ENCODE peak calls at places on chromosomes 1 and 21, in seven cellular contexts. B is AG09319; G is activated naive CD8-positive, alpha-beta T cell treated with anti-CD3 and anti-CD28 coated beads, Interleukin-2, amount 50 U/mL, for 24 hours; J is stimulated activated CD4-positive, alpha-beta T cell treated with anti-CD3 and anti-CD28 coated beads, Interleukin-4, amount 100 ng/mL, for 1 hour; M is stimulated activated naive CD4-positive, alpha-beta T cell; U is amniotic stem cell; Y is dorsolateral prefrontal cortex. D is an unnamed sample.

GRCh38 chr21:43369124-43369523 is 57.8 kb downstream of the SIK1 start:
- DNase-seq in B (no peak), G (no peak), J (no peak), M (no peak), U (no peak), Y (peak; percentile 44), D (no peak)

GRCh38 chr21:45289655-45290515 is 2.2 kb upstream of the POFUT2 start:
- DNase-seq in B (no peak), G (no peak), J (no peak), M (no peak), U (no peak), Y (no peak), D (no peak)

GRCh38 chr1:108082006-108082405 is 117.0 kb upstream of the VAV3 start:
- DNase-seq in B (no peak), G (no peak), J (no peak), M (no peak), U (no peak), Y (no peak), D (no peak)

GRCh38 chr21:45887788-45888187 is 93.8 kb upstream of the COL6A1 start:
- DNase-seq in B (no peak), G (no peak), J (no peak), M (no peak), U (no peak), Y (no peak), D (no peak)

GRCh38 chr1:180912211-180912800 is 391 bp upstream of the KIAA1614 start:
- DNase-seq in B (no peak), G (no peak), J (no peak), M (no peak), U (no peak), Y (peak; percentile 22), D (peak; percentile 48)

GRCh38 chr1:197437891-197438853 is 170.1 kb downstream of the CRB1 start:
- DNase-seq in B (no peak), G (no peak), J (no peak), M (no peak), U (no peak), Y (no peak), D (no peak)

GRCh38 chr1:23163395-23163794 is 5.3 kb downstream of the LUZP1 start:
- DNase-seq in B (no peak), G (no peak), J (no peak), M (no peak), U (no peak), Y (no peak), D (no peak)

GRCh38 chr21:44533891-44534627 is 5.9 kb downstream of the KRTAP10-1 start:
- DNase-seq in B (no peak), G (no peak), J (no peak), M (no peak), U (no peak), Y (peak; percentile 14), D (no peak)

GRCh38 chr1:223242382-223242955 is 99.4 kb upstream of the TLR5 start:
- DNase-seq in B (no peak), G (no peak), J (no peak), M (no peak), U (no peak), Y (no peak), D (no peak)

GRCh38 chr1:201134405-201134804 is 7.4 kb upstream of the ASCL5 start:
- DNase-seq in B (no peak), G (no peak), J (no peak), M (no peak), U (no peak), Y (no peak), D (no peak)

GRCh38 chr1:216670118-216670870 is 52.9 kb downstream of the ESRRG start:
- DNase-seq in B (no peak), G (no peak), J (no peak), M (no peak), U (no peak), Y (no peak), D (no peak)

GRCh38 chr1:172238969-172239368 is 181.5 kb upstream of the C1orf105 start:
- DNase-seq in B (no peak), G (no peak), J (no peak), M (no peak), U (no peak), Y (no peak), D (no peak)

GRCh38 chr1:237042892-237043576 is 1.1 kb downstream of the RYR2 start:
- DNase-seq in B (no peak), G (no peak), J (no peak), M (no peak), U (no peak), Y (no peak), D (peak; percentile 72)

GRCh38 chr1:73327998-73328397 is 870.0 kb downstream of the LRRIQ3 start:
- DNase-seq in B (no peak), G (no peak), J (no peak), M (no peak), U (no peak), Y (no peak), D (no peak)

GRCh38 chr1:23582820-23583219 is 23.5 kb upstream of the ID3 start:
- DNase-seq in B (no peak), G (no peak), J (no peak), M (no peak), U (no peak), Y (no peak), D (no peak)

GRCh38 chr21:17552410-17552809 is 39.6 kb downstream of the CXADR start:
- DNase-seq in B (no peak), G (no peak), J (no peak), M (no peak), U (no peak), Y (no peak), D (no peak)

GRCh38 chr1:145750444-145750843 is 31.1 kb downstream of the CD160 start:
- DNase-seq in B (no peak), G (no peak), J (no peak), M (no peak), U (no peak), Y (no peak), D (no peak)

GRCh38 chr1:68459796-68460195 is 10.0 kb upstream of the RPE65 start:
- DNase-seq in B (no peak), G (no peak), J (no peak), M (no peak), U (no peak), Y (no peak), D (no peak)

GRCh38 chr1:26570287-26570686 is 40.7 kb downstream of the RPS6KA1 start:
- DNase-seq in B (no peak), G (no peak), J (no peak), M (no peak), U (no peak), Y (no peak), D (no peak)

GRCh38 chr1:975896-976683 is 5.8 kb downstream of the PERM1 start:
- DNase-seq in B (no peak), G (peak; percentile 57), J (peak; percentile 71), M (peak; percentile 60), U (no peak), Y (no peak), D (peak; percentile 71)

GRCh38 chr1:162703708-162704107 is 71.4 kb downstream of the DDR2 start:
- DNase-seq in B (no peak), G (no peak), J (no peak), M (no peak), U (no peak), Y (no peak), D (no peak)

GRCh38 chr1:186531561-186532165 is 70.7 kb upstream of the PDC start:
- DNase-seq in B (no peak), G (no peak), J (no peak), M (no peak), U (no peak), Y (no peak), D (no peak)

GRCh38 chr1:244862354-244862698 is 2.0 kb downstream of the HNRNPU start:
- DNase-seq in B (no peak), G (no peak), J (no peak), M (no peak), U (no peak), Y (no peak), D (no peak)

GRCh38 chr1:210653771-210654170 is 325.1 kb downstream of the HHAT start:
- DNase-seq in B (no peak), G (no peak), J (no peak), M (no peak), U (no peak), Y (no peak), D (no peak)

GRCh38 chr1:25550683-25551310 is 7.4 kb downstream of the LDLRAP1 start:
- DNase-seq in B (no peak), G (no peak), J (no peak), M (no peak), U (no peak), Y (no peak), D (peak; percentile 20)

GRCh38 chr1:168136709-168137514 is at the start of gene GPR161:
- DNase-seq in B (no peak), G (peak; percentile 25), J (peak; percentile 23), M (peak; percentile 33), U (no peak), Y (no peak), D (peak; percentile 38)

GRCh38 chr1:175479521-175480342 is 263.7 kb downstream of the TNR start:
- DNase-seq in B (no peak), G (peak; percentile 5), J (no peak), M (no peak), U (no peak), Y (no peak), D (no peak)

GRCh38 chr21:46559291-46559983 is 45.4 kb downstream of the S100B start:
- DNase-seq in B (no peak), G (peak; percentile 70), J (peak; percentile 66), M (peak; percentile 83), U (no peak), Y (no peak), D (peak; percentile 54)

D was measured in thyroid gland.